ENCODE peak calls at places on chromosomes 4 and X, in seven cellular contexts. One of them, this sample, is unnamed.

GRCh38 chrX:130418066-130418465 is 16.3 kb downstream of the RBMX2 start:
- DNase-seq in tibial artery: no peak
- DNase-seq in sciatic nerve: no peak
- DNase-seq in fibroblast of lung: no peak
- DNase-seq in H9: no peak
- DNase-seq in AG10803: no peak
- DNase-seq in germinal center: no peak
- DNase-seq in this sample: no peak

GRCh38 chrX:19670854-19671620 is 155.7 kb upstream of the MAP3K15 start:
- DNase-seq in tibial artery: no peak
- DNase-seq in sciatic nerve: peak; percentile 62
- DNase-seq in fibroblast of lung: peak; percentile 84
- DNase-seq in H9: peak; percentile 27
- DNase-seq in AG10803: peak; percentile 78
- DNase-seq in germinal center: no peak
- DNase-seq in this sample: no peak

GRCh38 chrX:65643046-65643785 is 24.2 kb upstream of the MSN start:
- DNase-seq in tibial artery: no peak
- DNase-seq in sciatic nerve: no peak
- DNase-seq in fibroblast of lung: peak; percentile 63
- DNase-seq in H9: no peak
- DNase-seq in AG10803: peak; percentile 32
- DNase-seq in germinal center: no peak
- DNase-seq in this sample: no peak

GRCh38 chr4:43133566-43133965 is 241.1 kb downstream of the GRXCR1 start:
- DNase-seq in tibial artery: no peak
- DNase-seq in sciatic nerve: no peak
- DNase-seq in fibroblast of lung: peak; percentile 4
- DNase-seq in H9: no peak
- DNase-seq in AG10803: no peak
- DNase-seq in germinal center: no peak
- DNase-seq in this sample: no peak

GRCh38 chr4:108512615-108513505 is 107.5 kb upstream of the RPL34 start:
- DNase-seq in tibial artery: no peak
- DNase-seq in sciatic nerve: peak; percentile 66
- DNase-seq in fibroblast of lung: peak; percentile 69
- DNase-seq in H9: peak; percentile 62
- DNase-seq in AG10803: peak; percentile 38
- DNase-seq in germinal center: no peak
- DNase-seq in this sample: peak; percentile 56

GRCh38 chr4:110484767-110485166 is 8.8 kb downstream of the ENPEP start:
- DNase-seq in tibial artery: no peak
- DNase-seq in sciatic nerve: no peak
- DNase-seq in fibroblast of lung: peak; percentile 95
- DNase-seq in H9: no peak
- DNase-seq in AG10803: peak; percentile 92
- DNase-seq in germinal center: no peak
- DNase-seq in this sample: no peak

GRCh38 chrX:115226929-115227328 is 7.0 kb downstream of the LRCH2 start:
- DNase-seq in tibial artery: no peak
- DNase-seq in sciatic nerve: no peak
- DNase-seq in fibroblast of lung: peak; percentile 9
- DNase-seq in H9: peak; percentile 61
- DNase-seq in AG10803: peak; percentile 7
- DNase-seq in germinal center: no peak
- DNase-seq in this sample: peak; percentile 49

GRCh38 chr4:78661086-78661690 is 109.6 kb downstream of the ANXA3 start:
- DNase-seq in tibial artery: no peak
- DNase-seq in sciatic nerve: no peak
- DNase-seq in fibroblast of lung: no peak
- DNase-seq in H9: no peak
- DNase-seq in AG10803: no peak
- DNase-seq in germinal center: no peak
- DNase-seq in this sample: no peak

GRCh38 chr4:5629542-5629941 is 78.8 kb downstream of the EVC2 start:
- DNase-seq in tibial artery: no peak
- DNase-seq in sciatic nerve: no peak
- DNase-seq in fibroblast of lung: no peak
- DNase-seq in H9: no peak
- DNase-seq in AG10803: no peak
- DNase-seq in germinal center: no peak
- DNase-seq in this sample: no peak

GRCh38 chr4:26838055-26838842 is 22.4 kb upstream of the STIM2 start:
- DNase-seq in tibial artery: no peak
- DNase-seq in sciatic nerve: no peak
- DNase-seq in fibroblast of lung: peak; percentile 37
- DNase-seq in H9: no peak
- DNase-seq in AG10803: no peak
- DNase-seq in germinal center: no peak
- DNase-seq in this sample: no peak

GRCh38 chrX:16138108-16138427 is 14.7 kb downstream of the GRPR start:
- DNase-seq in tibial artery: no peak
- DNase-seq in sciatic nerve: no peak
- DNase-seq in fibroblast of lung: no peak
- DNase-seq in H9: no peak
- DNase-seq in AG10803: no peak
- DNase-seq in germinal center: peak; percentile 8
- DNase-seq in this sample: peak; percentile 5

GRCh38 chrX:120560405-120560841 is 339 bp downstream of the CUL4B start:
- DNase-seq in tibial artery: peak; percentile 67
- DNase-seq in sciatic nerve: peak; percentile 60
- DNase-seq in fibroblast of lung: peak; percentile 49
- DNase-seq in H9: no peak
- DNase-seq in AG10803: peak; percentile 58
- DNase-seq in germinal center: no peak
- DNase-seq in this sample: no peak

GRCh38 chrX:51456814-51457213 is 39.6 kb downstream of the NUDT11 start:
- DNase-seq in tibial artery: no peak
- DNase-seq in sciatic nerve: no peak
- DNase-seq in fibroblast of lung: peak; percentile 1
- DNase-seq in H9: no peak
- DNase-seq in AG10803: no peak
- DNase-seq in germinal center: no peak
- DNase-seq in this sample: no peak

GRCh38 chrX:41471786-41472185 is 24.6 kb downstream of the NYX start:
- DNase-seq in tibial artery: no peak
- DNase-seq in sciatic nerve: no peak
- DNase-seq in fibroblast of lung: no peak
- DNase-seq in H9: no peak
- DNase-seq in AG10803: no peak
- DNase-seq in germinal center: no peak
- DNase-seq in this sample: no peak

GRCh38 chr4:153110739-153111138 is 93.5 kb upstream of the TRIM2 start:
- DNase-seq in tibial artery: no peak
- DNase-seq in sciatic nerve: no peak
- DNase-seq in fibroblast of lung: no peak
- DNase-seq in H9: no peak
- DNase-seq in AG10803: no peak
- DNase-seq in germinal center: no peak
- DNase-seq in this sample: no peak

GRCh38 chr4:132108784-132109183 is 1040.3 kb upstream of the PCDH10 start:
- DNase-seq in tibial artery: no peak
- DNase-seq in sciatic nerve: no peak
- DNase-seq in fibroblast of lung: peak; percentile 74
- DNase-seq in H9: no peak
- DNase-seq in AG10803: peak; percentile 17
- DNase-seq in germinal center: no peak
- DNase-seq in this sample: no peak

GRCh38 chrX:69424161-69424560 is 80.0 kb upstream of the NALF2 start:
- DNase-seq in tibial artery: no peak
- DNase-seq in sciatic nerve: no peak
- DNase-seq in fibroblast of lung: no peak
- DNase-seq in H9: no peak
- DNase-seq in AG10803: peak; percentile 5
- DNase-seq in germinal center: no peak
- DNase-seq in this sample: no peak

GRCh38 chrX:17769701-17770269 is 32.5 kb downstream of the SCML1 start:
- DNase-seq in tibial artery: no peak
- DNase-seq in sciatic nerve: no peak
- DNase-seq in fibroblast of lung: no peak
- DNase-seq in H9: no peak
- DNase-seq in AG10803: no peak
- DNase-seq in germinal center: no peak
- DNase-seq in this sample: no peak

GRCh38 chrX:65596270-65596669 is 61.7 kb upstream of the LAS1L start:
- DNase-seq in tibial artery: peak; percentile 64
- DNase-seq in sciatic nerve: no peak
- DNase-seq in fibroblast of lung: peak; percentile 66
- DNase-seq in H9: no peak
- DNase-seq in AG10803: peak; percentile 64
- DNase-seq in germinal center: no peak
- DNase-seq in this sample: no peak

GRCh38 chr4:189792819-189793618 is 147.7 kb upstream of the FRG1 start:
- DNase-seq in tibial artery: no peak
- DNase-seq in sciatic nerve: peak; percentile 83
- DNase-seq in fibroblast of lung: peak; percentile 29
- DNase-seq in H9: peak; percentile 86
- DNase-seq in AG10803: peak; percentile 67
- DNase-seq in germinal center: peak; percentile 46
- DNase-seq in this sample: peak; percentile 62

GRCh38 chr4:78592104-78592783 is 40.7 kb downstream of the ANXA3 start:
- DNase-seq in tibial artery: no peak
- DNase-seq in sciatic nerve: no peak
- DNase-seq in fibroblast of lung: no peak
- DNase-seq in H9: no peak
- DNase-seq in AG10803: no peak
- DNase-seq in germinal center: peak; percentile 33
- DNase-seq in this sample: no peak

GRCh38 chr4:76895619-76896018 is 2.3 kb downstream of the SOWAHB start:
- DNase-seq in tibial artery: no peak
- DNase-seq in sciatic nerve: no peak
- DNase-seq in fibroblast of lung: no peak
- DNase-seq in H9: peak; percentile 28
- DNase-seq in AG10803: no peak
- DNase-seq in germinal center: no peak
- DNase-seq in this sample: no peak

GRCh38 chrX:97743014-97743413 is 859.3 kb downstream of the RPA4 start:
- DNase-seq in tibial artery: no peak
- DNase-seq in sciatic nerve: no peak
- DNase-seq in fibroblast of lung: no peak
- DNase-seq in H9: no peak
- DNase-seq in AG10803: no peak
- DNase-seq in germinal center: no peak
- DNase-seq in this sample: no peak

GRCh38 chrX:39642071-39642470 is 455.7 kb downstream of the BCOR start:
- DNase-seq in tibial artery: no peak
- DNase-seq in sciatic nerve: no peak
- DNase-seq in fibroblast of lung: no peak
- DNase-seq in H9: no peak
- DNase-seq in AG10803: no peak
- DNase-seq in germinal center: no peak
- DNase-seq in this sample: peak; percentile 59

GRCh38 chr4:576245-576821 is at the start of gene TMEM271:
- DNase-seq in tibial artery: no peak
- DNase-seq in sciatic nerve: no peak
- DNase-seq in fibroblast of lung: no peak
- DNase-seq in H9: no peak
- DNase-seq in AG10803: no peak
- DNase-seq in germinal center: no peak
- DNase-seq in this sample: peak; percentile 60

GRCh38 chr4:185227131-185227551 is 17.7 kb downstream of the SNX25 start:
- DNase-seq in tibial artery: no peak
- DNase-seq in sciatic nerve: no peak
- DNase-seq in fibroblast of lung: no peak
- DNase-seq in H9: no peak
- DNase-seq in AG10803: no peak
- DNase-seq in germinal center: no peak
- DNase-seq in this sample: no peak

GRCh38 chr4:48938831-48939230 is 32.3 kb upstream of the OCIAD2 start:
- DNase-seq in tibial artery: no peak
- DNase-seq in sciatic nerve: no peak
- DNase-seq in fibroblast of lung: no peak
- DNase-seq in H9: no peak
- DNase-seq in AG10803: no peak
- DNase-seq in germinal center: no peak
- DNase-seq in this sample: no peak

GRCh38 chr4:87180767-87181166 is 39.7 kb downstream of the KLHL8 start:
- DNase-seq in tibial artery: no peak
- DNase-seq in sciatic nerve: no peak
- DNase-seq in fibroblast of lung: no peak
- DNase-seq in H9: no peak
- DNase-seq in AG10803: peak; percentile 29
- DNase-seq in germinal center: no peak
- DNase-seq in this sample: no peak

GRCh38 chr4:184398741-184399504 is 75.4 kb downstream of the IRF2 start:
- DNase-seq in tibial artery: no peak
- DNase-seq in sciatic nerve: no peak
- DNase-seq in fibroblast of lung: no peak
- DNase-seq in H9: no peak
- DNase-seq in AG10803: no peak
- DNase-seq in germinal center: no peak
- DNase-seq in this sample: no peak

This sample was measured in SK-N-DZ.